ENCODE peak calls at places on chromosomes 11 and 22, in seven cellular contexts. One of them, this sample, is unnamed.
A peak's percentile ranks its signal among the peaks of the same experiment; 100 is the strongest.

GRCh38 chr11:57233702-57234101 is 3.3 kb downstream of the APLNR start:
- DNase-seq in left cardiac atrium: no peak
- DNase-seq in iPS-NIHi11: no peak
- DNase-seq in OCI-M1: no peak
- DNase-seq in transverse colon: no peak
- DNase-seq in testis: no peak
- DNase-seq in activated CD4-positive, alpha-beta memory T cell treated with anti-CD3 and anti-CD28 coated beads, Interleukin-2, amount 10 ng/mL, durations not matched to agents 7 days and 5 days: no peak
- DNase-seq in this sample: no peak

GRCh38 chr22:30946354-30946753 is 22.2 kb downstream of the MORC2 start:
- DNase-seq in OCI-M1: no peak
- DNase-seq in left cardiac atrium: no peak
- DNase-seq in activated CD4-positive, alpha-beta memory T cell treated with anti-CD3 and anti-CD28 coated beads, Interleukin-2, amount 10 ng/mL, durations not matched to agents 7 days and 5 days: no peak
- DNase-seq in testis: no peak
- DNase-seq in iPS-NIHi11: no peak
- DNase-seq in transverse colon: no peak
- DNase-seq in this sample: no peak

GRCh38 chr11:35393093-35393492 is 26.3 kb downstream of the SLC1A2 start:
- DNase-seq in transverse colon: no peak
- DNase-seq in iPS-NIHi11: no peak
- DNase-seq in activated CD4-positive, alpha-beta memory T cell treated with anti-CD3 and anti-CD28 coated beads, Interleukin-2, amount 10 ng/mL, durations not matched to agents 7 days and 5 days: no peak
- DNase-seq in testis: no peak
- DNase-seq in OCI-M1: no peak
- DNase-seq in left cardiac atrium: no peak
- DNase-seq in this sample: no peak

GRCh38 chr11:64868904-64869570 is 9.4 kb downstream of the EHD1 start:
- DNase-seq in OCI-M1: no peak
- DNase-seq in iPS-NIHi11: no peak
- DNase-seq in testis: no peak
- DNase-seq in transverse colon: no peak
- DNase-seq in left cardiac atrium: peak; percentile 81
- DNase-seq in activated CD4-positive, alpha-beta memory T cell treated with anti-CD3 and anti-CD28 coated beads, Interleukin-2, amount 10 ng/mL, durations not matched to agents 7 days and 5 days: no peak
- DNase-seq in this sample: no peak

GRCh38 chr11:76610871-76611475 is 59.6 kb downstream of the LRRC32 start:
- DNase-seq in iPS-NIHi11: no peak
- DNase-seq in OCI-M1: peak; percentile 48
- DNase-seq in transverse colon: no peak
- DNase-seq in activated CD4-positive, alpha-beta memory T cell treated with anti-CD3 and anti-CD28 coated beads, Interleukin-2, amount 10 ng/mL, durations not matched to agents 7 days and 5 days: no peak
- DNase-seq in testis: no peak
- DNase-seq in left cardiac atrium: no peak
- DNase-seq in this sample: no peak

GRCh38 chr22:48486163-48486957 is 1341.3 kb downstream of the BRD1 start:
- DNase-seq in left cardiac atrium: no peak
- DNase-seq in OCI-M1: no peak
- DNase-seq in activated CD4-positive, alpha-beta memory T cell treated with anti-CD3 and anti-CD28 coated beads, Interleukin-2, amount 10 ng/mL, durations not matched to agents 7 days and 5 days: no peak
- DNase-seq in transverse colon: no peak
- DNase-seq in iPS-NIHi11: no peak
- DNase-seq in testis: no peak
- DNase-seq in this sample: no peak

GRCh38 chr22:23203452-23204124 is 23.3 kb downstream of the BCR start:
- DNase-seq in testis: peak; percentile 52
- DNase-seq in activated CD4-positive, alpha-beta memory T cell treated with anti-CD3 and anti-CD28 coated beads, Interleukin-2, amount 10 ng/mL, durations not matched to agents 7 days and 5 days: no peak
- DNase-seq in OCI-M1: no peak
- DNase-seq in iPS-NIHi11: no peak
- DNase-seq in transverse colon: no peak
- DNase-seq in left cardiac atrium: no peak
- DNase-seq in this sample: no peak

GRCh38 chr11:124896071-124896750 is 1.5 kb downstream of the ROBO4 start:
- DNase-seq in OCI-M1: no peak
- DNase-seq in transverse colon: no peak
- DNase-seq in activated CD4-positive, alpha-beta memory T cell treated with anti-CD3 and anti-CD28 coated beads, Interleukin-2, amount 10 ng/mL, durations not matched to agents 7 days and 5 days: peak; percentile 9
- DNase-seq in iPS-NIHi11: no peak
- DNase-seq in testis: no peak
- DNase-seq in left cardiac atrium: no peak
- DNase-seq in this sample: no peak

GRCh38 chr11:134142536-134142935 is 73.7 kb downstream of the JAM3 start:
- DNase-seq in transverse colon: no peak
- DNase-seq in left cardiac atrium: no peak
- DNase-seq in testis: no peak
- DNase-seq in OCI-M1: no peak
- DNase-seq in iPS-NIHi11: no peak
- DNase-seq in activated CD4-positive, alpha-beta memory T cell treated with anti-CD3 and anti-CD28 coated beads, Interleukin-2, amount 10 ng/mL, durations not matched to agents 7 days and 5 days: no peak
- DNase-seq in this sample: no peak

GRCh38 chr11:118342503-118343161 is at the start of gene CD3D:
- DNase-seq in iPS-NIHi11: no peak
- DNase-seq in activated CD4-positive, alpha-beta memory T cell treated with anti-CD3 and anti-CD28 coated beads, Interleukin-2, amount 10 ng/mL, durations not matched to agents 7 days and 5 days: peak; percentile 74
- DNase-seq in transverse colon: no peak
- DNase-seq in testis: no peak
- DNase-seq in left cardiac atrium: no peak
- DNase-seq in OCI-M1: no peak
- DNase-seq in this sample: peak; percentile 43

GRCh38 chr22:39463931-39464390 is 7.1 kb downstream of the MGAT3 start:
- DNase-seq in left cardiac atrium: peak; percentile 73
- DNase-seq in iPS-NIHi11: no peak
- DNase-seq in transverse colon: no peak
- DNase-seq in activated CD4-positive, alpha-beta memory T cell treated with anti-CD3 and anti-CD28 coated beads, Interleukin-2, amount 10 ng/mL, durations not matched to agents 7 days and 5 days: no peak
- DNase-seq in OCI-M1: no peak
- DNase-seq in testis: no peak
- DNase-seq in this sample: no peak

GRCh38 chr11:113926273-113927183 is 21.9 kb downstream of the HTR3B start:
- DNase-seq in iPS-NIHi11: no peak
- DNase-seq in testis: no peak
- DNase-seq in activated CD4-positive, alpha-beta memory T cell treated with anti-CD3 and anti-CD28 coated beads, Interleukin-2, amount 10 ng/mL, durations not matched to agents 7 days and 5 days: no peak
- DNase-seq in left cardiac atrium: no peak
- DNase-seq in transverse colon: no peak
- DNase-seq in OCI-M1: no peak
- DNase-seq in this sample: no peak

GRCh38 chr11:93411705-93412104 is 81.2 kb downstream of the DEUP1 start:
- DNase-seq in activated CD4-positive, alpha-beta memory T cell treated with anti-CD3 and anti-CD28 coated beads, Interleukin-2, amount 10 ng/mL, durations not matched to agents 7 days and 5 days: no peak
- DNase-seq in OCI-M1: no peak
- DNase-seq in transverse colon: no peak
- DNase-seq in left cardiac atrium: no peak
- DNase-seq in iPS-NIHi11: no peak
- DNase-seq in testis: no peak
- DNase-seq in this sample: no peak

GRCh38 chr11:66232769-66233168 is 35.7 kb upstream of the RAB1B start:
- DNase-seq in OCI-M1: no peak
- DNase-seq in transverse colon: no peak
- DNase-seq in testis: no peak
- DNase-seq in activated CD4-positive, alpha-beta memory T cell treated with anti-CD3 and anti-CD28 coated beads, Interleukin-2, amount 10 ng/mL, durations not matched to agents 7 days and 5 days: no peak
- DNase-seq in iPS-NIHi11: no peak
- DNase-seq in left cardiac atrium: no peak
- DNase-seq in this sample: no peak

GRCh38 chr11:36160115-36160514 is 129.1 kb downstream of the COMMD9 start:
- DNase-seq in transverse colon: no peak
- DNase-seq in testis: peak; percentile 19
- DNase-seq in OCI-M1: no peak
- DNase-seq in activated CD4-positive, alpha-beta memory T cell treated with anti-CD3 and anti-CD28 coated beads, Interleukin-2, amount 10 ng/mL, durations not matched to agents 7 days and 5 days: no peak
- DNase-seq in left cardiac atrium: no peak
- DNase-seq in iPS-NIHi11: no peak
- DNase-seq in this sample: no peak

GRCh38 chr11:126257764-126258163 is 10.9 kb downstream of the SRPRA start:
- DNase-seq in activated CD4-positive, alpha-beta memory T cell treated with anti-CD3 and anti-CD28 coated beads, Interleukin-2, amount 10 ng/mL, durations not matched to agents 7 days and 5 days: no peak
- DNase-seq in transverse colon: no peak
- DNase-seq in testis: no peak
- DNase-seq in left cardiac atrium: no peak
- DNase-seq in OCI-M1: no peak
- DNase-seq in iPS-NIHi11: no peak
- DNase-seq in this sample: no peak

GRCh38 chr11:76131142-76131541 is 75.2 kb downstream of the WNT11 start:
- DNase-seq in testis: no peak
- DNase-seq in iPS-NIHi11: no peak
- DNase-seq in OCI-M1: no peak
- DNase-seq in transverse colon: no peak
- DNase-seq in activated CD4-positive, alpha-beta memory T cell treated with anti-CD3 and anti-CD28 coated beads, Interleukin-2, amount 10 ng/mL, durations not matched to agents 7 days and 5 days: no peak
- DNase-seq in left cardiac atrium: no peak
- DNase-seq in this sample: no peak

GRCh38 chr11:17906436-17906835 is 106.4 kb downstream of the SERGEF start:
- DNase-seq in OCI-M1: no peak
- DNase-seq in testis: peak; percentile 35
- DNase-seq in activated CD4-positive, alpha-beta memory T cell treated with anti-CD3 and anti-CD28 coated beads, Interleukin-2, amount 10 ng/mL, durations not matched to agents 7 days and 5 days: no peak
- DNase-seq in iPS-NIHi11: peak; percentile 84
- DNase-seq in left cardiac atrium: no peak
- DNase-seq in transverse colon: no peak
- DNase-seq in this sample: no peak

GRCh38 chr11:46294365-46295309 is 17.2 kb downstream of the CREB3L1 start:
- DNase-seq in transverse colon: no peak
- DNase-seq in OCI-M1: no peak
- DNase-seq in left cardiac atrium: no peak
- DNase-seq in iPS-NIHi11: peak; percentile 67
- DNase-seq in activated CD4-positive, alpha-beta memory T cell treated with anti-CD3 and anti-CD28 coated beads, Interleukin-2, amount 10 ng/mL, durations not matched to agents 7 days and 5 days: no peak
- DNase-seq in testis: peak; percentile 55
- DNase-seq in this sample: no peak

GRCh38 chr11:13358871-13359270 is 81.3 kb downstream of the BMAL1 start:
- DNase-seq in iPS-NIHi11: no peak
- DNase-seq in transverse colon: no peak
- DNase-seq in OCI-M1: no peak
- DNase-seq in testis: no peak
- DNase-seq in activated CD4-positive, alpha-beta memory T cell treated with anti-CD3 and anti-CD28 coated beads, Interleukin-2, amount 10 ng/mL, durations not matched to agents 7 days and 5 days: no peak
- DNase-seq in left cardiac atrium: no peak
- DNase-seq in this sample: no peak

GRCh38 chr11:92340839-92341238 is 116.2 kb downstream of the FAT3 start:
- DNase-seq in activated CD4-positive, alpha-beta memory T cell treated with anti-CD3 and anti-CD28 coated beads, Interleukin-2, amount 10 ng/mL, durations not matched to agents 7 days and 5 days: no peak
- DNase-seq in iPS-NIHi11: peak; percentile 41
- DNase-seq in left cardiac atrium: no peak
- DNase-seq in OCI-M1: peak; percentile 45
- DNase-seq in transverse colon: peak; percentile 8
- DNase-seq in testis: peak; percentile 56
- DNase-seq in this sample: no peak

GRCh38 chr22:17258015-17258827 is 39.0 kb upstream of the ADA2 start:
- DNase-seq in testis: peak; percentile 29
- DNase-seq in transverse colon: peak; percentile 84
- DNase-seq in activated CD4-positive, alpha-beta memory T cell treated with anti-CD3 and anti-CD28 coated beads, Interleukin-2, amount 10 ng/mL, durations not matched to agents 7 days and 5 days: peak; percentile 79
- DNase-seq in left cardiac atrium: no peak
- DNase-seq in OCI-M1: peak; percentile 46
- DNase-seq in iPS-NIHi11: peak; percentile 61
- DNase-seq in this sample: peak; percentile 78

GRCh38 chr11:11141019-11141418 is 212.0 kb downstream of the CSNK2A3 start:
- DNase-seq in OCI-M1: no peak
- DNase-seq in left cardiac atrium: no peak
- DNase-seq in iPS-NIHi11: no peak
- DNase-seq in transverse colon: no peak
- DNase-seq in activated CD4-positive, alpha-beta memory T cell treated with anti-CD3 and anti-CD28 coated beads, Interleukin-2, amount 10 ng/mL, durations not matched to agents 7 days and 5 days: no peak
- DNase-seq in testis: no peak
- DNase-seq in this sample: no peak

GRCh38 chr11:45922425-45923082 is at the start of gene LARGE2:
- DNase-seq in iPS-NIHi11: peak; percentile 98
- DNase-seq in left cardiac atrium: no peak
- DNase-seq in testis: no peak
- DNase-seq in OCI-M1: no peak
- DNase-seq in transverse colon: peak; percentile 45
- DNase-seq in activated CD4-positive, alpha-beta memory T cell treated with anti-CD3 and anti-CD28 coated beads, Interleukin-2, amount 10 ng/mL, durations not matched to agents 7 days and 5 days: no peak
- DNase-seq in this sample: no peak

GRCh38 chr11:32893091-32893946 is 708 bp downstream of the QSER1 start:
- DNase-seq in testis: peak; percentile 62
- DNase-seq in transverse colon: peak; percentile 55
- DNase-seq in activated CD4-positive, alpha-beta memory T cell treated with anti-CD3 and anti-CD28 coated beads, Interleukin-2, amount 10 ng/mL, durations not matched to agents 7 days and 5 days: peak; percentile 46
- DNase-seq in iPS-NIHi11: peak; percentile 65
- DNase-seq in OCI-M1: peak; percentile 82
- DNase-seq in left cardiac atrium: peak; percentile 55
- DNase-seq in this sample: peak; percentile 25

GRCh38 chr11:46555269-46556054 is 38.4 kb downstream of the AMBRA1 start:
- DNase-seq in activated CD4-positive, alpha-beta memory T cell treated with anti-CD3 and anti-CD28 coated beads, Interleukin-2, amount 10 ng/mL, durations not matched to agents 7 days and 5 days: peak; percentile 36
- DNase-seq in OCI-M1: peak; percentile 43
- DNase-seq in iPS-NIHi11: no peak
- DNase-seq in transverse colon: no peak
- DNase-seq in testis: no peak
- DNase-seq in left cardiac atrium: no peak
- DNase-seq in this sample: peak; percentile 14

GRCh38 chr11:86089659-86090058 is 20.8 kb upstream of the PICALM start:
- DNase-seq in left cardiac atrium: no peak
- DNase-seq in testis: no peak
- DNase-seq in OCI-M1: no peak
- DNase-seq in transverse colon: no peak
- DNase-seq in activated CD4-positive, alpha-beta memory T cell treated with anti-CD3 and anti-CD28 coated beads, Interleukin-2, amount 10 ng/mL, durations not matched to agents 7 days and 5 days: no peak
- DNase-seq in iPS-NIHi11: no peak
- DNase-seq in this sample: no peak